ENCODE peak calls at places on chromosomes 6 and 20, in five cellular contexts. U, F, I, D and V are unnamed samples. For H3K4me1, the result is how much of the 10 kb centered on the place peaks cover.

GRCh38 chr6:142568857-142569597 is 267.2 kb downstream of the ADGRG6 start:
- DNase-seq in F (no peak), U (no peak), I (no peak), D (no peak), V (peak)

GRCh38 chr6:56046576-56046975 is 171.2 kb upstream of the BMP5 start:
- DNase-seq in U (peak), F (no peak), I (no peak), D (no peak), V (peak)

GRCh38 chr6:26033942-26034354 is 53.3 kb upstream of the HFE start:
- DNase-seq in I (peak), U (no peak), F (no peak), D (no peak), V (no peak)

GRCh38 chr6:54361188-54361587 is 52.9 kb downstream of the TINAG start:
- DNase-seq in D (no peak), I (no peak), F (no peak), U (no peak), V (peak)

GRCh38 chr6:167779123-167779992 is 47.4 kb upstream of the AFDN start:
- DNase-seq in F (no peak), I (no peak), D (no peak), U (no peak), V (no peak)

GRCh38 chr20:53643031-53643832 is 49.6 kb upstream of the ZNF217 start:
- DNase-seq in I (no peak), D (no peak), U (peak), F (no peak), V (peak)

GRCh38 chr6:121382467-121383121 is 48.3 kb upstream of the TBC1D32 start:
- DNase-seq in I (no peak), U (peak), F (no peak), D (no peak), V (no peak)

GRCh38 chr6:167113935-167114910 is 8.7 kb upstream of the CCR6 start:
- DNase-seq in F (no peak), U (no peak), D (no peak), I (no peak), V (no peak)

GRCh38 chr6:7515363-7515762 is 26.1 kb upstream of the DSP start:
- DNase-seq in F (no peak), D (no peak), I (no peak), U (no peak), V (peak)

GRCh38 chr6:112224088-112224487 is 30.3 kb downstream of the LAMA4 start:
- DNase-seq in U (no peak), I (no peak), F (no peak), D (no peak), V (no peak)

GRCh38 chr20:57582432-57583288 is 21.8 kb downstream of the PCK1 start:
- DNase-seq in I (peak), F (no peak), D (no peak), U (peak), V (no peak)

GRCh38 chr6:128508588-128509296 is 11.7 kb downstream of the PTPRK start:
- DNase-seq in F (no peak), U (peak), I (no peak), D (no peak), V (peak)

GRCh38 chr20:47455133-47456040 is 46.3 kb upstream of the NCOA3 start:
- DNase-seq in I (no peak), D (no peak), F (no peak), U (peak), V (no peak)

GRCh38 chr20:2131366-2131765 is 29.7 kb downstream of the STK35 start:
- DNase-seq in D (no peak), U (peak), F (no peak), I (no peak), V (peak)

GRCh38 chr6:41638801-41639555 is 710 bp downstream of the MDFI start:
- DNase-seq in F (peak), U (no peak), I (peak), D (no peak), V (peak)

GRCh38 chr20:32164984-32165735 is 42.4 kb downstream of the PLAGL2 start:
- DNase-seq in F (no peak), U (no peak), I (no peak), D (no peak), V (no peak)

GRCh38 chr20:17928633-17929311 is 39.8 kb downstream of the SNX5 start:
- DNase-seq in D (no peak), I (no peak), F (no peak), U (no peak), V (no peak)

GRCh38 chr6:35046862-35047261 is 94.3 kb downstream of the TCP11 start:
- DNase-seq in D (no peak), I (no peak), F (no peak), U (no peak), V (peak)

GRCh38 chr6:9116026-9116425 is 680.7 kb upstream of the SLC35B3 start:
- DNase-seq in U (peak), D (no peak), F (no peak), I (no peak), V (no peak)

GRCh38 chr6:158706369-158706982 is 56.6 kb downstream of the SYTL3 start:
- DNase-seq in D (no peak), U (peak), I (peak), F (no peak), V (peak)

GRCh38 chr6:33851959-33852358 is 48.2 kb upstream of the MLN start:
- DNase-seq in U (peak), D (peak), F (peak), I (peak), V (no peak)

GRCh38 chr6:139644821-139645220 is 270.4 kb upstream of the CITED2 start:
- DNase-seq in F (no peak), I (no peak), U (no peak), D (no peak), V (no peak)

GRCh38 chr6:95091823-95092436 is 485.4 kb upstream of the MANEA start:
- DNase-seq in F (peak), U (peak), I (peak), D (peak), V (peak)

GRCh38 chr6:165556116-165556843 is 106.8 kb downstream of the PDE10A start:
- DNase-seq in I (no peak), F (no peak), D (no peak), U (peak), V (no peak)

GRCh38 chr6:97282726-97283617 is at the start of gene MMS22L:
- DNase-seq in U (peak), I (peak), F (peak), D (peak), V (peak)

GRCh38 chr6:168217216-168217879 is 102.2 kb downstream of the DACT2 start:
- DNase-seq in I (no peak), D (no peak), U (no peak), F (no peak), V (no peak)

GRCh38 chr6:53361549-53362031 is 12.8 kb upstream of the ELOVL5 start:
- DNase-seq in I (peak), U (peak), D (no peak), F (no peak), V (peak)

GRCh38 chr6:142331601-142332000 is 29.8 kb downstream of the ADGRG6 start:
- DNase-seq in D (no peak), U (no peak), F (no peak), I (no peak), V (no peak)

GRCh38 chr20:64131406-64131805 is 24.0 kb upstream of the NPBWR2 start:
- DNase-seq in I (no peak), U (peak), F (no peak), D (no peak), V (peak)

GRCh38 chr6:30213654-30213998 is 420 bp upstream of the TRIM26 start:
- DNase-seq in I (no peak), D (no peak), U (no peak), F (no peak), V (no peak)

GRCh38 chr6:55304747-55305146 is 22.5 kb upstream of the GFRAL start:
- DNase-seq in I (no peak), U (no peak), D (no peak), F (no peak), V (no peak)

GRCh38 chr6:13453771-13454251 is 33.6 kb downstream of the GFOD1 start:
- DNase-seq in D (no peak), I (no peak), F (no peak), U (peak), V (peak)

GRCh38 chr6:47836639-47837038 is 54.8 kb downstream of the OPN5 start:
- DNase-seq in D (no peak), U (peak), F (no peak), I (no peak), V (no peak)

GRCh38 chr6:121260651-121261102 is 73.6 kb downstream of the TBC1D32 start:
- DNase-seq in D (no peak), F (no peak), U (no peak), I (no peak), V (peak)

GRCh38 chr6:142855877-142856606 is 88.9 kb downstream of the HIVEP2 start:
- DNase-seq in U (no peak), I (no peak), F (no peak), D (no peak), V (no peak)

GRCh38 chr6:146339716-146340115 is 203.9 kb upstream of the RAB32 start:
- DNase-seq in D (no peak), I (no peak), F (no peak), U (peak), V (no peak)

GRCh38 chr20:25191689-25192088 is 3.8 kb upstream of the ENTPD6 start:
- DNase-seq in I (no peak), F (no peak), U (no peak), D (no peak), V (no peak)

DNA sequence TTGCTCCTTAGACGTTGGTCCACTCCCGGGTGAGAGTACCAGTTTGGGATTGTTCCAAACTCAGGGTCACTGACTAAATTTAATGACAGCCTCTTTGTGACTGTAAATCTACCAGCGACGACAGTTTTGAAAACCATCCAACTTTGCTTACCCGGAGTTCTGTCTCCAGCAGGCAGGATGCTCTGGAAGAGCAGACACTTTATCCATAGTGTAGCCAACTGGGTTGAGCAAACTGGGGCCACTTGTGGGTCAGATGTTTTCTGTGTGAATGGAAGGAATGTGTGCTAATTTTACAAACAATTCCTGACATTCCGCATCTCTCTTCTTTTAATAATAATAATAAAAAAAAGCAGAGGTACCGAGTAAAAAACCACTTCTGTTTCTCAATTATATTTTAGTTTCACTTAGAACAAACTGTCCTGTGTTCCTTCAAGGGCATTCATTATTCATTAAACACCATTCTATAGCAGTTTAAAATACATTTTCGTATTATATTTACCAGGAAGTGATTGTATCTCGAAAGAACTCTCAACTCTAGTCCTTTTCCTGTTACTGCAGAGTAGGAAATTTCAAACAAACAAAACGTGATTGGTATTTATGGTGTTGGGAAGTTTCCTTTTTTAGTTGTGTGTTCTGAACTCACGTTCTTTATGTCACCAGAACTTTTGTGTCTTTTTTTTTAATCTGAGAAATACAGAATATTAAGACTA is 139.7 kb upstream of the BTBD3 start:
- DNase-seq in U (peak), D (no peak), F (no peak), I (no peak), V (no peak)
- H3K9ac ChIP-seq in U (no peak), D (no peak), F (no peak), I (no peak), V (no peak)

GRCh38 chr6:39223535-39223934 is 5.7 kb downstream of the KCNK5 start:
- DNase-seq in I (no peak), U (no peak), F (no peak), D (no peak), V (no peak)
- H3K4me1 ChIP-seq in I (under half), U (under half), F (under half), D (under half), V (under half)

GRCh38 chr20:37344506-37345338 is 1.2 kb upstream of the SRC start:
- DNase-seq in U (peak), F (no peak), I (no peak), D (no peak), V (peak)
- H3K9ac ChIP-seq in U (peak), F (no peak), I (no peak), D (peak), V (no peak)

GRCh38 chr20:46089338-46090094 is at the start of gene NCOA5:
- DNase-seq in U (peak), F (peak), I (peak), D (peak), V (peak)

GRCh38 chr20:46088409-46089075 is 1.2 kb downstream of the NCOA5 start:
- DNase-seq in U (peak), I (peak), D (no peak), F (no peak), V (peak)

GRCh38 chr20:46087161-46087560 is 2.6 kb downstream of the NCOA5 start:
- DNase-seq in F (no peak), I (no peak), D (no peak), U (peak), V (no peak)

GRCh38 chr20:46090095-46090388 is 280 bp upstream of the NCOA5 start:
- DNase-seq in F (no peak), I (no peak), U (no peak), D (no peak), V (no peak)

GRCh38 chr20:46089076-46089337 is 755 bp downstream of the NCOA5 start:
- DNase-seq in U (no peak), D (no peak), F (no peak), I (peak), V (no peak)
- H3K4me1 ChIP-seq in U (under half), D (under half), F (under half), I (under half), V (under half)

GRCh38 chr20:33827629-33828325 is 16.6 kb downstream of the CHMP4B start:
- DNase-seq in D (no peak), U (no peak), I (no peak), F (no peak), V (no peak)
- H3K9ac ChIP-seq in D (no peak), U (no peak), I (no peak), F (no peak), V (no peak)

GRCh38 chr20:59164681-59165388 is 1.2 kb downstream of the ZNF831 start:
- DNase-seq in F (no peak), U (no peak), D (no peak), I (no peak), V (no peak)
- H3K4me1 ChIP-seq in F (under half), U (under half), D (under half), I (under half), V (under half)